ENCODE peak calls at places on chromosomes 6 and 20, in four cellular contexts. P, E, J and X are unnamed samples.

GRCh38 chr6:134623391-134623790 is 305.5 kb upstream of the SGK1 start:
- DNase-seq in E (no peak), J (no peak), P (no peak), X (no peak)

GRCh38 chr20:48008850-48009535 is 223.7 kb upstream of the SULF2 start:
- DNase-seq in J (no peak), E (no peak), P (peak; percentile 79), X (no peak)

GRCh38 chr6:101806241-101806640 is 412.7 kb downstream of the GRIK2 start:
- DNase-seq in P (peak; percentile 83), J (no peak), E (no peak), X (no peak)

GRCh38 chr20:51014797-51015722 is 7.8 kb downstream of the KCNG1 start:
- DNase-seq in P (peak; percentile 76), J (peak; percentile 30), E (no peak), X (peak; percentile 70)

GRCh38 chr20:16919841-16920240 is 171.7 kb downstream of the OTOR start:
- DNase-seq in P (no peak), E (no peak), J (no peak), X (no peak)

GRCh38 chr6:53682654-53683053 is 17.1 kb upstream of the KLHL31 start:
- DNase-seq in P (no peak), J (no peak), E (no peak), X (no peak)

GRCh38 chr6:26045046-26045938 is 41.9 kb upstream of the HFE start:
- DNase-seq in J (peak; percentile 95), P (peak; percentile 94), E (no peak), X (peak; percentile 94)

GRCh38 chr20:10537850-10538480 is 102.9 kb downstream of the SLX4IP start:
- DNase-seq in P (no peak), E (no peak), J (no peak), X (no peak)

GRCh38 chr20:19249515-19249914 is 37.1 kb downstream of the SLC24A3 start:
- DNase-seq in E (no peak), P (peak; percentile 33), J (no peak), X (no peak)

GRCh38 chr20:62019881-62020492 is 45.7 kb downstream of the TAF4 start:
- DNase-seq in J (no peak), P (no peak), E (no peak), X (peak; percentile 85)

GRCh38 chr20:17796096-17796563 is 96.4 kb downstream of the BANF2 start:
- DNase-seq in P (peak; percentile 86), J (no peak), E (no peak), X (no peak)

GRCh38 chr20:57801046-57801445 is 91.2 kb upstream of the PMEPA1 start:
- DNase-seq in P (no peak), J (peak; percentile 69), E (no peak), X (no peak)

GRCh38 chr20:64214952-64215351 is 40.6 kb upstream of the PCMTD2 start:
- DNase-seq in J (no peak), E (no peak), P (no peak), X (no peak)

GRCh38 chr6:140980265-140980887 is 1152.3 kb upstream of the GJE1 start:
- DNase-seq in E (no peak), P (peak; percentile 27), J (no peak), X (no peak)

GRCh38 chr20:60138263-60139127 is 180.3 kb downstream of the CDH26 start:
- DNase-seq in E (no peak), J (no peak), P (peak; percentile 12), X (peak; percentile 80)

GRCh38 chr6:41939848-41940758 is 1.5 kb downstream of the CCND3 start:
- DNase-seq in J (no peak), P (peak; percentile 84), E (peak; percentile 71), X (no peak)

GRCh38 chr20:56985286-56985685 is 281.2 kb downstream of the BMP7 start:
- DNase-seq in J (no peak), E (no peak), P (no peak), X (no peak)

GRCh38 chr6:100457251-100457990 is 7.3 kb downstream of the SIM1 start:
- DNase-seq in P (no peak), J (no peak), E (no peak), X (no peak)

GRCh38 chr6:31058128-31058894 is 48.0 kb downstream of the MUC22 start:
- DNase-seq in P (peak; percentile 86), E (no peak), J (peak; percentile 23), X (no peak)

GRCh38 chr20:14259691-14260090 is 77.7 kb downstream of the FLRT3 start:
- DNase-seq in J (no peak), P (no peak), E (no peak), X (no peak)

GRCh38 chr6:73811706-73812105 is 115.7 kb downstream of the CD109 start:
- DNase-seq in J (no peak), E (no peak), P (no peak), X (no peak)

GRCh38 chr6:45714795-45715507 is 300.7 kb downstream of the CLIC5 start:
- DNase-seq in E (peak; percentile 15), P (peak; percentile 91), J (peak; percentile 26), X (peak; percentile 67)

GRCh38 chr6:132749111-132749510 is 8.6 kb downstream of the VNN2 start:
- DNase-seq in P (peak; percentile 71), E (no peak), J (no peak), X (no peak)